ENCODE peak calls at places on chromosome 6, in five cellular contexts. Z is iPS DF 6.9, M is NCI-H82, O is tibial nerve, F is EH. K is an unnamed sample.

GRCh38 chr6:155389130-155389529 is 66.5 kb downstream of the NOX3 start:
- DNase-seq in Z (no peak), M (no peak), O (no peak), F (peak), K (no peak)

GRCh38 chr6:77178821-77179220 is 284.5 kb downstream of the HTR1B start:
- DNase-seq in Z (no peak), M (no peak), O (no peak), F (peak), K (peak)

GRCh38 chr6:129633529-129633928 is 76.4 kb downstream of the ARHGAP18 start:
- DNase-seq in Z (no peak), M (no peak), O (no peak), F (no peak), K (no peak)

GRCh38 chr6:88650029-88650619 is 313.3 kb downstream of the RNGTT start:
- DNase-seq in Z (no peak), M (no peak), O (no peak), F (peak), K (peak)

GRCh38 chr6:137148291-137149076 is 25.0 kb downstream of the IL22RA2 start:
- DNase-seq in Z (no peak), M (no peak), O (peak), F (peak), K (no peak)

GRCh38 chr6:34182751-34183531 is 37.1 kb upstream of the GRM4 start:
- DNase-seq in Z (no peak), M (no peak), O (no peak), F (no peak), K (no peak)

GRCh38 chr6:81487489-81487888 is 265.0 kb downstream of the TENT5A start:
- DNase-seq in Z (no peak), M (peak), O (peak), F (no peak), K (no peak)

GRCh38 chr6:87350516-87350915 is 5.9 kb downstream of the C6orf163 start:
- DNase-seq in Z (no peak), M (no peak), O (no peak), F (no peak), K (no peak)

GRCh38 chr6:140915001-140915950 is 1217.4 kb upstream of the GJE1 start:
- DNase-seq in Z (no peak), M (no peak), O (no peak), F (peak), K (no peak)

GRCh38 chr6:34056301-34056700 is 89.6 kb downstream of the GRM4 start:
- DNase-seq in Z (no peak), M (peak), O (peak), F (peak), K (no peak)

GRCh38 chr6:137680678-137681346 is 186.2 kb upstream of the TNFAIP3 start:
- DNase-seq in Z (no peak), M (no peak), O (no peak), F (peak), K (no peak)

GRCh38 chr6:105452924-105453756 is 50.3 kb upstream of the PREP start:
- DNase-seq in Z (no peak), M (peak), O (no peak), F (no peak), K (peak)

GRCh38 chr6:31651602-31652191 is 764 bp downstream of the BAG6 start:
- DNase-seq in Z (no peak), M (peak), O (peak), F (peak), K (peak)

GRCh38 chr6:145225500-145225899 is 509.8 kb downstream of the EPM2A start:
- DNase-seq in Z (no peak), M (no peak), O (no peak), F (no peak), K (no peak)

GRCh38 chr6:122389704-122390103 is 9.7 kb upstream of the HSF2 start:
- DNase-seq in Z (no peak), M (no peak), O (no peak), F (no peak), K (no peak)

GRCh38 chr6:25874822-25875562 is 949 bp upstream of the SLC17A3 start:
- DNase-seq in Z (no peak), M (no peak), O (no peak), F (no peak), K (no peak)

GRCh38 chr6:3075522-3076113 is 7.3 kb downstream of the RIPK1 start:
- DNase-seq in Z (no peak), M (no peak), O (no peak), F (peak), K (peak)

K was measured in astrocyte of the hippocampus.